ENCODE peak calls at places on chromosomes 11 and 22, in four cellular contexts. G, T, M and U are unnamed samples.

GRCh38 chr11:96061730-96062524 is 138.0 kb upstream of the MTMR2 start:
- DNase-seq in T (peak), M (no peak), G (no peak), U (peak)

GRCh38 chr22:23383491-23384450 is 196.3 kb downstream of the IGLL1 start:
- DNase-seq in T (no peak), M (no peak), G (no peak), U (no peak)

GRCh38 chr11:92070026-92070889 is 154.4 kb upstream of the FAT3 start:
- DNase-seq in G (no peak), M (no peak), T (no peak), U (no peak)

GRCh38 chr11:33716236-33716635 is 15.6 kb upstream of the C11orf91 start:
- DNase-seq in G (peak), M (peak), T (no peak), U (no peak)

GRCh38 chr22:48876951-48877350 is 950.7 kb downstream of the BRD1 start:
- DNase-seq in G (no peak), M (no peak), T (no peak), U (no peak)

GRCh38 chr11:64971421-64972233 is at the start of gene MAJIN:
- DNase-seq in M (peak), T (no peak), G (peak), U (peak)

GRCh38 chr22:21074092-21074715 is 28.5 kb downstream of the LRRC74B start:
- DNase-seq in G (peak), T (no peak), M (peak), U (peak)

GRCh38 chr11:74620537-74620936 is 28.2 kb downstream of the POLD3 start:
- DNase-seq in G (no peak), M (no peak), T (no peak), U (no peak)

GRCh38 chr22:31211504-31211861 is 615 bp upstream of the LIMK2 start:
- DNase-seq in G (no peak), T (no peak), M (no peak), U (no peak)

GRCh38 chr11:43922295-43922648 is 20.2 kb upstream of the C11orf96 start:
- DNase-seq in G (no peak), M (no peak), T (no peak), U (peak)

GRCh38 chr22:30315962-30316576 is 10.7 kb downstream of the TBC1D10A start:
- DNase-seq in T (no peak), M (no peak), G (no peak), U (peak)

GRCh38 chr11:75814369-75814685 is 683 bp upstream of the UVRAG start:
- DNase-seq in M (no peak), G (no peak), T (no peak), U (no peak)

GRCh38 chr11:87030458-87031054 is 7.2 kb upstream of the TMEM135 start:
- DNase-seq in T (peak), M (no peak), G (peak), U (peak)

DNA sequence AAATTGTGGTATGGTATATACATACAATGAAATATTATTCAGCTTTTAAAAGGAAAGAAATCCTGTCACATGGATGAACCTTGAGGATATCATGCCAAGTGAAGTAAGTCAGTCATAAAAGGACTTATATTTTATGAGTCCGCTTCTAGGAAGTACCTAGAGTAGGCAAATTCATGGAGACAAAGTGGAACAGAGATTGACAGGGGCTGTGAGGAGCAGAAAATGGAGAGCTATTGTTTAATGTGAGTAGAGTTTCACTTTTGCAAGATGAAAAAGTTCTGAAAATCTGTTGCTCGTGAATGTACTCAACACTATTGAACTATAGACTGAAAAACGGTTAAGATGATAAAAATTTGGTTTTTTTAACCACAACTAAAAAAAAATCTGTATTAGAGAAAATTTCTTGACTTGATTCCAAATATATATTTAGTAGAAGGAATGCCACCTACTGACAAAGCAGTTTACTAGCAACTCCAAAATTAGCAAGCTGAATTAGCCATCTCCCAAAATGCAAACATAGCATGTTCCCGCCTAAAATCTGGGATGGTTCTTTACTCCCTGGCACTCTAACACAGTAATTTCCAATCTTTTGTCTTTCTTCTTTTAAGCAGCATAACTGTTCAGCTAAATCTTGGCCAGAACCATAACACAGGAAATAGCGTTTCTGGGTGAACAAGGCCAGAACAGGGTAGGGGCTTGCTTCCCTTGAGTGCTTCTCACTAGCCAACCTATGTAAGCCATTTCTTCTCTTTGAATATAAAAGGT is 1.5 kb downstream of the UFD1 start:
- DNase-seq in M (no peak), T (peak), G (no peak), U (peak)
- TF ChIP-seq CTCF in M (peak), T (peak), G (peak), U (peak)

DNA sequence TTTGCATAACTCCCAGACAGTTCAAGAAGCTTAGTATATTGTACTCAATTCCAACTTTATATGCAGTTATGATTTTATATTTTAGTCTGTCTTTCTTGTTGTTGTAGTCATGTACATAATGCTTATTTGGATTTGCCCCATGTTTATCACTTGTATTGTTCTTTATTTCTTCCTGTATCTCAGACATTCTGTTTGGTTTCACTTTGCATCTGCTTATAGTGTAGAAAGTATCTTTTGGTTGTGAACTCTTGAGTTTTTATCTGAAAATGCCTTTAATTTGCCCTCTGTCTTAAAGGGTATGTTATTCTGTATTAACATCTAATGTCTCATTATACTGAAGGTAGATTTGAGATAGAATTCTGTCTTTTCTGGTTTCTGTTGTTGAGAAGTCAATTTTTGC is 275.4 kb downstream of the DYNC2H1 start:
- DNase-seq in T (no peak), M (no peak), G (no peak), U (no peak)
- TF ChIP-seq MAZ in T (no peak), M (no peak), G (no peak), U (no peak)

DNA sequence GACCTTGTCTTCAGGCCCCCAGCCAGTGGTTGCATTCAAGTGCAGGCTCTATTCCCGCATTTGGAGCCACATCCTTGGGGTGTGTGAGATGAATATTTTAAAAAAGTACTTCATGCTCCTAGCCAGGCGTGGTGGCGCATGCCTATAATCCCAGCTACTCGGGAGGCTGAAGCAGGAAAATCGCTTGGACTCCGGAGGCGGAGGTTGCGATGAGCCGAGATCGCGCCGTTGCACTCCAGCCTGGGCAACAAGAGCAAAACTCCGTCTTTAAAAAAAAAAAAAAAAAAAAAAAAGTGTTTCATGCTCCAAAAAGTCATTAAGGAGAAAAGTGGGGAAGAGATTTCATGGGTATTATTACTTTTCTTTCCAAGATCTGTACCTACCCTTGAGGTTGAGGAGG is 18.0 kb downstream of the SCUBE1 start:
- DNase-seq in G (no peak), T (no peak), M (no peak), U (no peak)
- TF ChIP-seq CEBPB in G (no peak), T (no peak), M (no peak), U (no peak)

DNA sequence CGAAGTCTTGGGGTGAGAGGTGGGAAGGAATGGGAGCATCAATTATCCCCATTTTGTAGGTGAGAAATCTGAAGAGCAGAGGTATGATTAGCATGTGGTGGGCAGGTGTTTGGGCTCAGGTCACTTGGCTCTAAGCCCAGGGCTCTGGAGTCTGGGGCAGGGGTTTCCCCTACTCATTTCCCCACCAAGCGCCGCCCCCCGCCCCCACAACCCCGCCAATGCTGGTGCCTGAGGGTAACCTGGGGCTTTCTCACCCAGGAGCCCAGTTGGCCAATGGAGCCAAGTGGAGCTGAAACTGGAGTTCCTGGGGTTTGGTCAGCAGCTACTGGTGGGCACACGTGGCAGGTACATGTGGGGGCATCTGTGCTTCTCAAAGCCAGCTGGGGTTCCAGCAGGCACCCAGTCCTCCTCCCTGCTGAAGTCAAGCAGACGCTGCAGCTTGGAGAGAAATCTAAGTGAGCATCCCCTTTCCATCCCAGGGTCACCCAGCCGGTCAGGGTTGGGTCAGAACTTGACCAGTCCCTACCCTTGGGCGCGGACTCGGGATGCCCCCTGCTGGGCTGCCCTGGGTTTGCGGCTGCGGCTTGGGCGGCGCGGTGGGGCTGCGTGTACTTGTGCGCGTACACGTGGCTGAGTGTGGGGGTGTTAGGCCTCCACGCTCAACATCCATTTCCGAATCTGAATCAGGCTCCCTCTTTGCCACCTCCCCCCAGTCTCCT is 1.6 kb upstream of the CHRM1 start:
- DNase-seq in T (no peak), G (peak), M (peak), U (no peak)
- TF ChIP-seq CTCF in T (peak), G (peak), M (peak), U (peak)

GRCh38 chr11:128739589-128739988 is 45.7 kb downstream of the FLI1 start:
- DNase-seq in M (no peak), T (no peak), G (no peak), U (no peak)

GRCh38 chr11:128735935-128736610 is 42.2 kb downstream of the FLI1 start:
- DNase-seq in G (no peak), M (no peak), T (no peak), U (no peak)

GRCh38 chr11:128738942-128739341 is 45.1 kb downstream of the FLI1 start:
- DNase-seq in M (no peak), G (no peak), T (no peak), U (no peak)

GRCh38 chr11:128734439-128735224 is 40.8 kb downstream of the FLI1 start:
- DNase-seq in G (no peak), T (no peak), M (no peak), U (no peak)

DNA sequence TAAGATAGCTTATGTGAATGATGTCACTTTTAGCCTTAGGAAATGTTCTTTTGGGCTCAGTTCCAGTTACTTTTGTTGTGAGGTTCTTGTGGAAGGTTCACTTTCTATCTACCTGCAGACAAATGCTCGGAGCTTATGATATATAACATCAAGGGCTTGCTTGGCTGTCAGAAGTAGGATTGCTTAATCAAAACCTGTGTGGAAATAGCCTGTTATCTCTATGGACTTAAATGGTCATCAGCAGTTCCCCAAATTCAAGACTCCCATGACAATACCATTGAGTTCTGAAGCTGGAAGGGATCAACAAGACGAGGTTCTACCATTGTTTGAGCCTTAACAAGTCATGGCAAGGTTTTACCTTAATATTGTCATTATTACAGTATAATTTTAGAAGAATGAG is 43.8 kb downstream of the FLI1 start:
- DNase-seq in G (no peak), T (no peak), M (no peak), U (no peak)
- TF ChIP-seq MAZ in G (no peak), T (no peak), M (no peak), U (no peak)

DNA sequence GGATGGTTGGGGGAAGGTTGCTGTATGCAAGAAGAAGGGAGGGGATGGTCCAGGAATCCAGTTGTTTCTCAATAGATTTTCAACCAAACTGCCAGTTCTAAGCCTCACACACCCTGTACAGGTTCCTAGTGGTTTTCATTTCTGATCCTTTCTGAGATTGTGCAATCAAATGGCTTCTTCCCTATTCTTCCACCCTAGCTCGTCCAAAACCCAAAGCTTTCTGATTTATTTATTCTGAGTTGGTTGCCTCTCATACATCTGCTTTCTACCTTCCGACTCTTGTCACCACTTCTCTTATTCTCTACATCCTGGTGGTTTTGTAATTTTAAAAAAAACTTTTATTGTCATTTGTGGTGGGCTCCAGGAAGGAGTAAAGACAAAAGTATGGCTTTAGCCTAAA is 12.6 kb downstream of the OR5A2 start:
- DNase-seq in T (no peak), G (no peak), M (no peak), U (no peak)
- TF ChIP-seq CEBPB in T (peak), G (no peak), M (peak), U (peak)

GRCh38 chr22:41957941-41958556 is 6.1 kb downstream of the SMIM45 start:
- DNase-seq in T (no peak), G (no peak), M (no peak), U (no peak)
- TF ChIP-seq CTCF in T (no peak), G (no peak), M (no peak), U (no peak)

DNA sequence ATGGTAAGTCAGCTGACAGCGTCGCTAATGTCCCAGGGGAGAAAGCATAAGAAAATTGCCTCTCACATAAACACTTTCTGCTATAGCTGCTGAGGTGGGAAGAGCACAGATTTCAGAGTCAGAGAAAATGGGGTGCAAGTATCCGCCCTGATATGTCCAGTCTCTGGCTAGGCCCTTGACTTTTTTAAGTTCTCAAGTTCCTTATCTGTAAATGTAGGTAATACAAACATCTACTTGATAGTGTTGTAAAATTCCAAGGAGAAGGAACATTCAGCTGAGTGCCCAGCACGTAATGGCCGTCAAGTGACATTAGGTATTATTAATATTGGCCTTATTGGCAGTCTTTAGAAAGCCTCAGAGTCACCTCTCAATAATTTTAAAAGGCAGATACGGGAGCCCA is 143.6 kb downstream of the NTM start:
- DNase-seq in M (no peak), T (no peak), G (no peak), U (no peak)
- TF ChIP-seq MAZ in M (no peak), T (no peak), G (no peak), U (no peak)

DNA sequence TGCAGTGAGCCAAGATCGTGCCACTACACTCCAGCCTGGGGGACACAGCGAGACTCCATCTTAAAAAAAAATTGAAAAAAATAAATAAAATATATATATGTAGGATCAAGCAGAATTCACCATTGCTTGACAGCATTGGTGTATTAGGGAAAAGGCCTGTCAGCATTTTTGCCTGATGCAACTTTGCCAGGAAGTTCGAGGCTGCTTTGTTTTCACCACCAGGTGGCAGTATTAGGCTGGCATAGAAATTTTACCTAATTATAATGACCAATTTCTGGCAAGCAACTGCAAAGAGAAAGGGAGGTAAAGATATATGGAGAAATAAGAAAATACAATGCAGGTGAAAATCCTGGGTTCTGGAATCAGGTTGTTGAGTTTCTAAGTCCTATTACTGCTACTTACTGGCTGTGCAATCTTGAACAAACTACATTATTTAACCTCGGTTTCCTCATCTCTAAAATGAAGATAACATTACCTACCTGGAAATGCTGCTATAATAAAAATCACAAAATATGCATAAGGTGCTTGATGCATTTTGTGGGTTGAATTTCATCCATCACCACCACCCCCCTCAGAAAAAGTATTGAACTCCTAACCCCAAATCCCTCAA is 24.7 kb downstream of the LAYN start:
- DNase-seq in T (peak), M (peak), G (peak), U (peak)
- TF ChIP-seq CEBPB in T (peak), M (no peak), G (peak), U (peak)

DNA sequence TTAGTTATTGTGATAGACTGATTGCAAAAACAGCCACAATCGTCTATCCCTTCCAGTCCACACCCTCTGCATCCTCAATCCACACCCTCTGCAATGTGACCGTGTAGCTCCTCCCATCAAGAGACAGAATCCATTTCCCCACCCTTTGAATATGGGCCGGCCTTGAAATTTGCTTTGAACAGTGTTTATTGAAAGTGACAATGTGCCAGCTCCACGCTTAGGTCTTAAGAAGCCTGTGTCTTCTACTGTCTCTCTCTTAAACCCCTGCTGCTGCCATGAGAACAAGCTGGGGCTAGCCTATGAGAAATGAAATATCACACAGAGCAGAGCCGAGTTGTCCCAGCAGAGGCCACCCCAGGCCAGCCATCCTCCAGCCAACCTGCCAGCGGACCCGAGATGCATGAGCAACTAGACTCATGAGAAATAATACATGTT is 22.3 kb upstream of the MICAL2 start:
- DNase-seq in M (peak), G (peak), T (no peak), U (peak)
- TF ChIP-seq CTCF in M (peak), G (peak), T (peak), U (peak)